ENCODE peak calls at places on chromosome 3, in six cellular contexts. T is AG04450, O is hepatocyte, H is ovary, L is activated T-cell treated with anti-CD3 and anti-CD28 coated beads for 48 hours, S is GM19239. K is an unnamed sample.

GRCh38 chr3:183435701-183436100 is 7.3 kb upstream of the MCF2L2 start:
- DNase-seq in H (no peak), O (no peak), T (no peak), L (no peak), S (peak), K (no peak)

GRCh38 chr3:53753518-53754183 is 92.6 kb downstream of the CHDH start:
- DNase-seq in H (no peak), T (no peak), L (no peak), S (no peak), O (no peak), K (no peak)

GRCh38 chr3:11407644-11408043 is 135.4 kb downstream of the ATG7 start:
- DNase-seq in O (no peak), H (no peak), S (no peak), L (no peak), T (no peak), K (no peak)

GRCh38 chr3:195458188-195458800 is 15.5 kb upstream of the ACAP2 start:
- DNase-seq in T (no peak), S (peak), O (no peak), H (no peak), L (no peak), K (no peak)

GRCh38 chr3:16359331-16359730 is 94.3 kb downstream of the OXNAD1 start:
- DNase-seq in S (no peak), L (no peak), H (no peak), T (no peak), O (no peak), K (no peak)

GRCh38 chr3:126349611-126350501 is 7.4 kb downstream of the KLF15 start:
- DNase-seq in L (no peak), H (no peak), S (no peak), O (no peak), T (no peak), K (no peak)

GRCh38 chr3:15319575-15319974 is 12.8 kb downstream of the SH3BP5 start:
- DNase-seq in S (no peak), O (no peak), T (no peak), H (peak), L (no peak), K (no peak)

GRCh38 chr3:100875239-100875638 is 118.0 kb downstream of the ABI3BP start:
- DNase-seq in L (no peak), O (no peak), S (no peak), T (no peak), H (peak), K (peak)

GRCh38 chr3:54173371-54173770 is 51.0 kb downstream of the CACNA2D3 start:
- DNase-seq in T (no peak), H (no peak), L (no peak), O (no peak), S (no peak), K (no peak)

GRCh38 chr3:157390713-157391515 is 45.7 kb upstream of the PTX3 start:
- DNase-seq in H (no peak), L (no peak), T (no peak), S (no peak), O (no peak), K (no peak)